ENCODE peak calls at places on chromosome 3, in five cellular contexts. T, Z, O, X and U are unnamed samples.

GRCh38 chr3:132879651-132880050 is 157.4 kb upstream of the NPHP3 start:
- DNase-seq in T (no peak), Z (no peak), O (no peak), X (no peak), U (no peak)

GRCh38 chr3:139745831-139746230 is 68.1 kb upstream of the NMNAT3 start:
- DNase-seq in T (no peak), Z (no peak), O (no peak), X (no peak), U (peak; percentile 61)

GRCh38 chr3:47661121-47661752 is 82.6 kb upstream of the CSPG5 start:
- DNase-seq in T (no peak), Z (peak; percentile 32), O (no peak), X (no peak), U (peak; percentile 83)

GRCh38 chr3:152405915-152406802 is 137.4 kb downstream of the MBNL1 start:
- DNase-seq in T (no peak), Z (no peak), O (no peak), X (no peak), U (peak; percentile 96)

GRCh38 chr3:71309342-71309741 is 274.2 kb downstream of the FOXP1 start:
- DNase-seq in T (no peak), Z (no peak), O (no peak), X (no peak), U (no peak)

GRCh38 chr3:141414141-141414689 is 45.9 kb downstream of the ZBTB38 start:
- DNase-seq in T (no peak), Z (no peak), O (no peak), X (no peak), U (peak; percentile 87)

GRCh38 chr3:195240939-195241338 is 30.0 kb downstream of the XXYLT1 start:
- DNase-seq in T (no peak), Z (no peak), O (no peak), X (no peak), U (no peak)

GRCh38 chr3:23710555-23710954 is 95.2 kb upstream of the UBE2E1 start:
- DNase-seq in T (no peak), Z (peak; percentile 23), O (no peak), X (no peak), U (peak; percentile 83)

GRCh38 chr3:194253270-194253669 is 97.9 kb downstream of the CPN2 start:
- DNase-seq in T (no peak), Z (no peak), O (no peak), X (no peak), U (no peak)

GRCh38 chr3:107894998-107895397 is 195.8 kb downstream of the CD47 start:
- DNase-seq in T (no peak), Z (no peak), O (no peak), X (no peak), U (no peak)

GRCh38 chr3:59425942-59426341 is 376.1 kb upstream of the CFAP20DC start:
- DNase-seq in T (no peak), Z (no peak), O (no peak), X (peak; percentile 7), U (no peak)

GRCh38 chr3:138082085-138082991 is 33.1 kb downstream of the DZIP1L start:
- DNase-seq in T (peak; percentile 47), Z (no peak), O (peak; percentile 42), X (no peak), U (peak; percentile 81)

GRCh38 chr3:49793486-49794085 is 6.1 kb downstream of the CDHR4 start:
- DNase-seq in T (no peak), Z (no peak), O (no peak), X (no peak), U (no peak)

GRCh38 chr3:157830865-157831264 is 275.4 kb downstream of the SHOX2 start:
- DNase-seq in T (no peak), Z (no peak), O (no peak), X (no peak), U (no peak)

GRCh38 chr3:62604746-62605351 is 231.5 kb upstream of the FEZF2 start:
- DNase-seq in T (no peak), Z (no peak), O (no peak), X (no peak), U (no peak)

GRCh38 chr3:187072102-187072501 is 67.2 kb downstream of the RPL39L start:
- DNase-seq in T (no peak), Z (no peak), O (no peak), X (peak; percentile 41), U (no peak)

GRCh38 chr3:133448478-133449122 is 48.7 kb downstream of the BFSP2 start:
- DNase-seq in T (no peak), Z (no peak), O (no peak), X (peak; percentile 84), U (no peak)

GRCh38 chr3:48364840-48365239 is 7.2 kb upstream of the FBXW12 start:
- DNase-seq in T (no peak), Z (no peak), O (no peak), X (no peak), U (no peak)

GRCh38 chr3:50473768-50474167 is 29.7 kb downstream of the CACNA2D2 start:
- DNase-seq in T (no peak), Z (no peak), O (no peak), X (no peak), U (no peak)

GRCh38 chr3:100097919-100098896 is 16.1 kb downstream of the FILIP1L start:
- DNase-seq in T (no peak), Z (no peak), O (no peak), X (no peak), U (no peak)

GRCh38 chr3:46669191-46669999 is 24.1 kb downstream of the ALS2CL start:
- DNase-seq in T (peak; percentile 10), Z (no peak), O (no peak), X (no peak), U (no peak)

GRCh38 chr3:120147072-120147871 is 53.0 kb upstream of the GSK3B start:
- DNase-seq in T (peak; percentile 70), Z (no peak), O (no peak), X (peak; percentile 54), U (no peak)

GRCh38 chr3:185318136-185318535 is 44.8 kb upstream of the MAP3K13 start:
- DNase-seq in T (no peak), Z (no peak), O (no peak), X (no peak), U (no peak)

GRCh38 chr3:185313693-185314246 is 49.2 kb upstream of the MAP3K13 start:
- DNase-seq in T (no peak), Z (no peak), O (no peak), X (no peak), U (no peak)

GRCh38 chr3:185317674-185318073 is 45.3 kb upstream of the MAP3K13 start:
- DNase-seq in T (no peak), Z (no peak), O (no peak), X (no peak), U (no peak)

GRCh38 chr3:185319801-185320200 is 43.1 kb upstream of the MAP3K13 start:
- DNase-seq in T (no peak), Z (no peak), O (no peak), X (no peak), U (no peak)

DNA sequence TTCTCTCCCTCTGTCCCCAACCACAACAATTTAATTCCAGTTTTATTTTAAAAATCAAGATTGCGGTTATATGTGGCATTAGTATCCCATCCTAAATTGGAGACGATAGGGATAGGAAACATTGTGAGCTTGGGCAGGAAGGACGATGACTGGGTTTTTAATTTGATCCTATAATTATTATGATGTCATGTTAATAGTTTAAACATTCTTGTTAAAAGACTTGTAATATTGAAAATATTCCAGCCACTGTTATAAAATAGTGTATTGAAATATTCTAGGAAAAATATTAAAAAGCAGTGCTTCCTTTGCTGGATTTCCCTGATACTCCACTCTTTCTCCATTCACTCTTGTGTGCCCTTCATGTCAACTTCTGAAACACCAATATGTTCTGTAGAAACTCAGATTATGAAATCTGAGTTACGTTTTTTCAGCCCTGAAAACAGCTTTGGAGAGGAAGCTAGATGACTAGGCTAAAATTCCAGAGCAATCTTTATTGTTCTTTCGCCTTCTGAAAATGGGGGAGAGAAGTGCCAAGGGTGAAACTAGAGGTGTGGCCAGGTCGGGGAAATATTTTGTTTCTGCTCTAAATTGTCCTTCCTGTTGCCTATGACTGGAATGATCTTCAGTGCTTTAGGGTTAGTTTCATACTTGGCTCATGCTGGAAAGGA is 46.1 kb upstream of the MAP3K13 start:
- DNase-seq in T (no peak), Z (no peak), O (no peak), X (no peak), U (no peak)
- H3K4me3 ChIP-seq in T (no peak overlapping the region), Z (no peak overlapping the region), O (no peak overlapping the region), X (no peak overlapping the region), U (no peak overlapping the region)

GRCh38 chr3:123881771-123882170 is 2.4 kb downstream of the MYLK start:
- DNase-seq in T (no peak), Z (no peak), O (no peak), X (no peak), U (no peak)

GRCh38 chr3:123884258-123884831 is at the start of gene MYLK:
- DNase-seq in T (peak; percentile 65), Z (peak; percentile 82), O (peak; percentile 61), X (no peak), U (peak; percentile 81)

GRCh38 chr3:123883656-123884257 is 375 bp downstream of the MYLK start:
- DNase-seq in T (no peak), Z (peak; percentile 17), O (no peak), X (no peak), U (no peak)

GRCh38 chr3:123884993-123885392 is 861 bp upstream of the MYLK start:
- DNase-seq in T (no peak), Z (no peak), O (no peak), X (no peak), U (no peak)

GRCh38 chr3:123883111-123883510 is 1.0 kb downstream of the MYLK start:
- DNase-seq in T (no peak), Z (no peak), O (no peak), X (no peak), U (no peak)
- TF ChIP-seq CTCF in T (no peak), Z (no peak), O (no peak), X (no peak), U (no peak)

GRCh38 chr3:30614373-30614772 is 8.0 kb downstream of the TGFBR2 start:
- DNase-seq in T (no peak), Z (no peak), O (no peak), X (no peak), U (no peak)
- H3K4me3 ChIP-seq in T (no peak overlapping the region), Z (no peak overlapping the region), O (no peak overlapping the region), X (no peak overlapping the region), U (no peak overlapping the region)

GRCh38 chr3:128873623-128874022 is 5.8 kb upstream of the ACAD9 start:
- DNase-seq in T (no peak), Z (no peak), O (no peak), X (no peak), U (no peak)

GRCh38 chr3:128878011-128878457 is 1.4 kb upstream of the ACAD9 start:
- DNase-seq in T (no peak), Z (no peak), O (no peak), X (no peak), U (no peak)

GRCh38 chr3:128872744-128873143 is 6.7 kb upstream of the ACAD9 start:
- DNase-seq in T (no peak), Z (no peak), O (no peak), X (no peak), U (no peak)

GRCh38 chr3:128874481-128875180 is 4.8 kb upstream of the ACAD9 start:
- DNase-seq in T (no peak), Z (no peak), O (no peak), X (no peak), U (no peak)

DNA sequence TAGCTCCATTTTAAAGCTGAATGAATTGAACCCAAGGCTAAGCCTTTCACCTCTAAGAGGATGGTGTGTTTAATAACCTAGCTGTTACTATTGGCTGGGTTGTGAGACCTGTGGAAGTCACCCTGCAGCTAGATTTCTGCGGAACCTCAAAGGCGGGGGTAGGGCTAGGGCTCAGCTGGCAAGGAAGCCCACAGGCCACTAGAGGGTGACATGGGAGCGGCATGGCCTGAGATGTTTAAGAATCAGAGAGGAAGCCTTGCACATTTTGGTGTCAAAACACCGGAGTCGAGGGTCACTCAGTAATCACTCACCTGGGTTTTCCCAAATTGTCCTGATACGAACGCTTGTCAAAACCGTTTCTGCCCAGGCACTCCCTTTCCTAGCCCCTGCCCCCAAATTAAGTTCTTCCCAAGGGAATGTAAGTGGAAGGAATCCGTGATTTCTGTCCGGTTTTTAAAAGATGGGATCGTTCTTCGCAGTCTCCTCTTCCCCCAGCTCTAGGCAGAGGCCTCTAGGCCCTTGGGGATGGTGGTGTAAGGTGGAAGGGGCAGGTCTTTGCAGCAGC is 3.8 kb upstream of the ACAD9 start:
- DNase-seq in T (peak; percentile 43), Z (no peak), O (no peak), X (peak; percentile 54), U (no peak)
- TF ChIP-seq CTCF in T (peak; percentile 41), Z (peak; percentile 29), O (peak; percentile 75), X (peak; percentile 74), U (peak; percentile 40)